ENCODE peak calls at places on chromosomes 13 and 19, in nine cellular contexts. J is mesendoderm; H is T-helper 1 cell; Y is activated CD4-positive, CD25-positive, alpha-beta regulatory T cell; R is right cardiac atrium; I is sciatic nerve; F is iPS DF 6.9; G is astrocyte of the cerebellum; P is AG09309. W is an unnamed sample.

GRCh38 chr19:55614711-55615552 is 9.4 kb downstream of the ZNF784 start:
- DNase-seq in I (no peak), Y (no peak), F (no peak), P (no peak), J (no peak), H (no peak), R (peak; percentile 53), G (no peak), W (no peak)

GRCh38 chr13:31703780-31704179 is 35.5 kb upstream of the RXFP2 start:
- DNase-seq in R (no peak), F (no peak), P (no peak), Y (no peak), H (no peak), J (no peak), G (no peak), I (no peak), W (no peak)

GRCh38 chr19:18785179-18786124 is 5.7 kb downstream of the COMP start:
- DNase-seq in J (peak; percentile 89), Y (peak; percentile 36), I (peak; percentile 89), F (no peak), H (peak; percentile 71), G (no peak), R (peak; percentile 94), P (no peak), W (peak; percentile 53)

GRCh38 chr13:29956771-29957170 is 106.4 kb upstream of the UBL3 start:
- DNase-seq in J (no peak), G (no peak), F (no peak), P (no peak), H (no peak), I (no peak), R (no peak), Y (no peak), W (no peak)

GRCh38 chr13:94309997-94310842 is 169.3 kb downstream of the DCT start:
- DNase-seq in J (no peak), I (no peak), R (no peak), F (no peak), H (no peak), P (peak; percentile 49), Y (no peak), G (peak; percentile 65), W (no peak)

GRCh38 chr19:27774827-27775226 is 1438.1 kb downstream of the UQCRFS1 start:
- DNase-seq in G (no peak), I (no peak), P (no peak), J (peak; percentile 60), H (no peak), R (no peak), Y (no peak), F (no peak), W (no peak)

GRCh38 chr13:91576590-91576989 is 178.2 kb downstream of the GPC5 start:
- DNase-seq in P (no peak), I (no peak), Y (no peak), R (no peak), H (no peak), F (peak; percentile 29), J (peak; percentile 72), G (no peak), W (no peak)

GRCh38 chr19:53883741-53884140 is 1.7 kb downstream of the PRKCG start:
- DNase-seq in Y (no peak), H (no peak), J (no peak), R (no peak), G (no peak), F (no peak), I (no peak), P (no peak), W (no peak)

GRCh38 chr19:3622224-3622623 is 4.4 kb downstream of the CACTIN start:
- DNase-seq in I (no peak), P (no peak), H (no peak), F (no peak), R (no peak), J (no peak), Y (no peak), G (no peak), W (no peak)

GRCh38 chr19:33090179-33090578 is 9.2 kb downstream of the GPATCH1 start:
- DNase-seq in P (no peak), J (peak; percentile 58), R (no peak), G (no peak), I (no peak), H (no peak), F (no peak), Y (no peak), W (no peak)

GRCh38 chr19:15631817-15632216 is 8.9 kb upstream of the CYP4F3 start:
- DNase-seq in I (no peak), P (no peak), H (peak; percentile 15), J (peak; percentile 18), F (no peak), R (peak; percentile 53), G (no peak), Y (no peak), W (no peak)

GRCh38 chr13:20981370-20982095 is 79.0 kb upstream of the XPO4 start:
- DNase-seq in F (no peak), H (no peak), Y (no peak), G (no peak), R (no peak), J (no peak), P (no peak), I (no peak), W (no peak)

GRCh38 chr13:49499889-49500660 is 4.3 kb downstream of the PHF11 start:
- DNase-seq in G (peak; percentile 62), H (no peak), Y (no peak), I (no peak), F (no peak), J (no peak), R (no peak), P (peak; percentile 35), W (no peak)